ENCODE peak calls at places on chromosome 11, in four cellular contexts. T is CD4-positive, CD25-positive, alpha-beta regulatory T cell; E is spleen; L is tibial artery. S is an unnamed sample. For H3K27me3 and H3K9me3, the result is how much of the 10 kb centered on the place peaks cover.

GRCh38 chr11:84471501-84471900 is 1155.6 kb downstream of the DLG2 start:
- DNase-seq in T (no peak), E (no peak), L (no peak), S (no peak)

GRCh38 chr11:122071680-122072321 is 44.2 kb downstream of the BLID start:
- DNase-seq in T (no peak), E (no peak), L (no peak), S (no peak)

GRCh38 chr11:34308821-34309585 is 48.8 kb downstream of the ABTB2 start:
- DNase-seq in T (no peak), E (no peak), L (no peak), S (no peak)

GRCh38 chr11:15903246-15903645 is 453.1 kb downstream of the SOX6 start:
- DNase-seq in T (no peak), E (no peak), L (no peak), S (no peak)

GRCh38 chr11:92859290-92859689 is 110.2 kb upstream of the MTNR1B start:
- DNase-seq in T (no peak), E (no peak), L (no peak), S (no peak)

GRCh38 chr11:47495856-47496217 is 46.9 kb upstream of the RAPSN start:
- DNase-seq in T (no peak), E (no peak), L (no peak), S (no peak)

GRCh38 chr11:78216021-78216420 is 27.3 kb downstream of the USP35 start:
- DNase-seq in T (no peak), E (peak), L (peak), S (no peak)

GRCh38 chr11:45092901-45093760 is 53.3 kb upstream of the PRDM11 start:
- DNase-seq in T (no peak), E (peak), L (no peak), S (no peak)

GRCh38 chr11:26106713-26107112 is 225.2 kb upstream of the ANO3 start:
- DNase-seq in T (no peak), E (no peak), L (no peak), S (no peak)

GRCh38 chr11:133916790-133917440 is 39.9 kb downstream of the IGSF9B start:
- DNase-seq in T (no peak), E (no peak), L (no peak), S (no peak)

GRCh38 chr11:61978703-61979661 is 11.5 kb upstream of the FTH1 start:
- DNase-seq in T (no peak), E (peak), L (peak), S (no peak)

GRCh38 chr11:12717851-12718291 is 43.6 kb downstream of the TEAD1 start:
- DNase-seq in T (no peak), E (no peak), L (no peak), S (peak)

GRCh38 chr11:87719311-87720073 is 455.8 kb downstream of the RAB38 start:
- DNase-seq in T (no peak), E (no peak), L (no peak), S (no peak)

GRCh38 chr11:87301785-87302540 is 264.2 kb downstream of the TMEM135 start:
- DNase-seq in T (no peak), E (no peak), L (no peak), S (no peak)

GRCh38 chr11:57294225-57295131 is 30.3 kb downstream of the TNKS1BP1 start:
- DNase-seq in T (no peak), E (no peak), L (no peak), S (no peak)

GRCh38 chr11:64935634-64936081 is at the start of gene GPHA2:
- DNase-seq in T (no peak), E (no peak), L (no peak), S (no peak)

GRCh38 chr11:57249384-57250319 is 12.6 kb upstream of the APLNR start:
- DNase-seq in T (no peak), E (peak), L (no peak), S (peak)

GRCh38 chr11:108616549-108616948 is 23.0 kb upstream of the EXPH5 start:
- DNase-seq in T (no peak), E (no peak), L (no peak), S (no peak)

GRCh38 chr11:121802542-121802941 is 313.5 kb downstream of the BLID start:
- DNase-seq in T (no peak), E (no peak), L (no peak), S (no peak)

GRCh38 chr11:134034496-134035381 is 34.1 kb upstream of the JAM3 start:
- DNase-seq in T (no peak), E (peak), L (peak), S (no peak)

GRCh38 chr11:35802672-35803071 is 140.1 kb downstream of the TRIM44 start:
- DNase-seq in T (no peak), E (no peak), L (no peak), S (no peak)

GRCh38 chr11:129190087-129190486 is 2.0 kb downstream of the ARHGAP32 start:
- DNase-seq in T (no peak), E (no peak), L (no peak), S (no peak)

GRCh38 chr11:15446929-15447328 is 332.2 kb downstream of the INSC start:
- DNase-seq in T (no peak), E (no peak), L (no peak), S (no peak)

GRCh38 chr11:78192911-78193341 is 4.2 kb downstream of the USP35 start:
- DNase-seq in T (no peak), E (peak), L (peak), S (no peak)

GRCh38 chr11:107609384-107610218 is 18.7 kb downstream of the ELMOD1 start:
- DNase-seq in T (no peak), E (no peak), L (no peak), S (no peak)

GRCh38 chr11:2549080-2549479 is 104.3 kb downstream of the KCNQ1 start:
- DNase-seq in T (no peak), E (peak), L (peak), S (no peak)

GRCh38 chr11:128522943-128523518 is 64.3 kb downstream of the ETS1 start:
- DNase-seq in T (peak), E (no peak), L (no peak), S (peak)

GRCh38 chr11:69860244-69860643 is 41.0 kb upstream of the FGF3 start:
- DNase-seq in T (no peak), E (no peak), L (no peak), S (no peak)

GRCh38 chr11:69861901-69862300 is 42.7 kb upstream of the FGF3 start:
- DNase-seq in T (no peak), E (no peak), L (peak), S (no peak)

GRCh38 chr11:69859275-69859934 is 40.2 kb upstream of the FGF3 start:
- DNase-seq in T (no peak), E (no peak), L (no peak), S (no peak)

GRCh38 chr11:69862331-69862761 is 43.1 kb upstream of the FGF3 start:
- DNase-seq in T (no peak), E (no peak), L (peak), S (no peak)

DNA sequence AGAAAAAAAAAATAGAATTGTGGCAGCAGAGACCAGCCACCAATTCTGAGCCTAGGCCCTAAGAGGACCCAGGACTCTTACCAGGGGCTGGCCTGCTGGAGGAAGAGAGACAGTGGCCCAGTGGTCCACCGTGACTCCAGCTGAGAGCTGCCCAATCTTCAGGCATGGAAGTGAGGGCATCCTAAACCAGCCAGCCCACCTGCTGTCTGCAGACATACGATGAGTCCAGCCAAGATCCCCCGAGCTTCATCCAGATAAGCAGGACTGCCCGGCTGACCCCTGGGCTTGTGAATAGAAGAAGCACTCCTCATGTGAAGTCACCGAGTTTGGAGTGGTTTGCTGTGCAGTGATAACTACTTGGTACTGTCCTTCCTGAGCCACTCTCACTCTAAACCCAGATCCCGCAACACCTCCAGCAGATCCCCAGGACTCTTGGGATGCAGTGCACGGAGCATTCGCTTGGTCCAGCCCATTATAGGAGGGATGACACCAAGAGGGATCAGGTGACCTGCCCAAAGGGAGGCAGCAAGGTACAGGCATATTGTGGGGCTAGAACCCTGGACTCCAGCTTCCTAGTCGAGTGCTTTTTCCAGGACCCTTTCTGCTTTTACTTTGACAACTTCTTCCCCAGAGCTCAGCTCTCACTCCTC is 41.7 kb upstream of the FGF3 start:
- DNase-seq in T (no peak), E (no peak), L (peak), S (no peak)
- H3K27me3 ChIP-seq in T (under half), E (half or more), L (under half), S (under half)

DNA sequence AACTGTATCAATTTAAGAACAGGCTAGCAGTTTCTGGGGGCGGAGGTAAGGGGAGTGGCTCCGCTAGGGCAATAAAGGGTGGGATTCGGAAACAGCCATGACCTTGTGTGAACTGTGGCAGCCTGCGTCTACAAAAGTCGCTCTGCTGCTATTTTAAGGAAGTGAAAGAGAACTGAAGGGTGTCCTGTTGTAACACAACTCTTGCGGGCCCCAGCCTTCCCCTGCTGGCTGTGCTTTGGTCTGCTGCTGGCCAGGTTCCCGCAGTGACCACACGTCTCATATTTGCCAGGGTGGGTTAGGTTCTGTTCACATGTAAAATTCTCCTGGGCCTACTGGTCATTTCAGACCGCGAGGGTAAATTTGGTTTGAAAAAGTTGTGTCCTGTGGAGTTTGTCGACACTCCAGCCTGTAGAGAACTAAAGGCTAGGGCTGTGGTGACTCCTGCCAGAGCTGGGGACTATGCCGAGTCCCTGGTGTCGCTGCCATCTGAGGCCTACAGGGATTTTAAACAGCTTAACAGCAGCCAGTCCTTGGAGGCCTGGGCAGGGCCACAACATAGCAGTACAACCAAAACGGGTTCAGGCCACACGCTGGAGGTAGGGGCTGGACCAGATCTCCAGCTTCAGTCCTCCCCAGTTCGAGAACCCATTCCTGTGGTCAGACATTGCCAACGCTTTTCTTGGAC is 1.1 kb upstream of the PPFIBP2 start:
- DNase-seq in T (no peak), E (peak), L (peak), S (no peak)
- H3K27ac ChIP-seq in T (peak), E (peak), L (peak), S (peak)

GRCh38 chr11:114610550-114610949 is 15.0 kb upstream of the NXPE4 start:
- DNase-seq in T (no peak), E (no peak), L (no peak), S (no peak)

GRCh38 chr11:114610984-114611944 is 15.7 kb upstream of the NXPE4 start:
- DNase-seq in T (no peak), E (no peak), L (no peak), S (no peak)

GRCh38 chr11:114614127-114614720 is 18.6 kb upstream of the NXPE4 start:
- DNase-seq in T (no peak), E (no peak), L (no peak), S (no peak)

GRCh38 chr11:114615448-114616361 is 20.1 kb upstream of the NXPE4 start:
- DNase-seq in T (no peak), E (no peak), L (no peak), S (no peak)

GRCh38 chr11:114612686-114613085 is 17.1 kb upstream of the NXPE4 start:
- DNase-seq in T (no peak), E (no peak), L (no peak), S (no peak)
- H3K9me3 ChIP-seq in T (under half), E (under half), L (under half), S (under half)

DNA sequence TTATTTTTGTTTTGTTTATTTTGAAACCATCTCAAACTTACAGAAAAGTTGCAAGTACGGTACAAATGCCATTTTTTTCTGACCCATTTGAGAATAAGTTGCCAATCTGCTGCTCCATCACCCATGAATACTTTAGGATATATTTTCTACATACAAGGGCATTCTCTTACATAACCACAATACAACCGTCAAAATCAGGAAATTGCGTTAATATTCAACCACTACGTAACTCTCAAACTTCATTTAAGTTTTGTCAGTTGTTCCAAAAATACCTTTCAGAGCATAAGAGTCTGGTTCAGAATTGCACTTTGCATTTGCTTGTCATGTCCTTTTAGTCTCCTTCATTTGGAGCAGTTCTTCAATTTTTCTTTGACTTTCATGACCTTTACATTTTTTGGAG is 194.3 kb upstream of the BDNF start:
- DNase-seq in T (no peak), E (no peak), L (no peak), S (no peak)
- H3K27me3 ChIP-seq in T (under half), E (under half), L (under half), S (under half)

DNA sequence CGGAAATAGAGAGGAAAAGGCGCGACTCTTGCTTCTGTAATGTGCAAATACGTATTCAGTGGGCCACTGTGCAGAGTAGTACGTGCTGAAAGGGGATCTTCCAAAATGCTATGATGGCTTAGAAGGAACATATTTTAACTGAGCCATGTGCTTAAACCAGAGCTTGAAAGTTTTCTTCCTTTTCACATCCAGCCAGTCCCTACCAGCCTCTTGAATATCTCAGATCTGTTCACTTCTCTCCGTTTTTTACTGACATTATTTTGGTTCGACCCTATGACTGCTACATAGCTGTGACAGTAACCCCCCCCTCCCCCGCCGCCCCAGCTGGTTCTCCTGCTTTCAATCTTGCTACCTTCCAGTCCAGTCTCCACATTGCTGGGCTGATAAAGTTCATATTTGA is 550 bp downstream of the DDIAS start:
- DNase-seq in T (no peak), E (no peak), L (no peak), S (no peak)
- H3K27ac ChIP-seq in T (peak), E (no peak), L (no peak), S (peak)

DNA sequence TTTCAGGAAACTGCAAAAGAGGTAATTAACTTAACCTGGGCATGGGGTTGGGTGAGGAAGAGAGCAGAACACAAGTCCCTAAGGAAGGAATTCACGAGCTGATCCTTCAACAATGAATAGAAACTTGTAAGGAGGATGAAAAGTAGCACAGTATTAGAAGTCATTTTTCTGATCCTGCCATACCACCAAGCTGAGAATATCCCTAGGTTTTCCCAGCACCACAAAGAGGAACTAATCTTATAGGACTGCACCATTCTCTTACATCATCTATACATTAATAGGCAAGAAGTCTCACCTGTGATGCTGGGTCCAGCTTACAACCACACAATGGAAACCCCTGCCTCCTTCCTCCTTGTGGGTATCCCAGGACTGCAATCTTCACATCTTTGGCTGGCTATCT is at the start of gene OR52I1:
- DNase-seq in T (no peak), E (no peak), L (no peak), S (no peak)
- H3K9me3 ChIP-seq in T (under half), E (under half), L (under half), S (under half)

GRCh38 chr11:125583496-125583895 is 9.2 kb upstream of the STT3A start:
- DNase-seq in T (no peak), E (no peak), L (no peak), S (no peak)

GRCh38 chr11:125585486-125585885 is 7.2 kb upstream of the STT3A start:
- DNase-seq in T (no peak), E (no peak), L (no peak), S (no peak)

GRCh38 chr11:125578783-125579182 is 9.5 kb downstream of the EI24 start:
- DNase-seq in T (no peak), E (no peak), L (no peak), S (no peak)

DNA sequence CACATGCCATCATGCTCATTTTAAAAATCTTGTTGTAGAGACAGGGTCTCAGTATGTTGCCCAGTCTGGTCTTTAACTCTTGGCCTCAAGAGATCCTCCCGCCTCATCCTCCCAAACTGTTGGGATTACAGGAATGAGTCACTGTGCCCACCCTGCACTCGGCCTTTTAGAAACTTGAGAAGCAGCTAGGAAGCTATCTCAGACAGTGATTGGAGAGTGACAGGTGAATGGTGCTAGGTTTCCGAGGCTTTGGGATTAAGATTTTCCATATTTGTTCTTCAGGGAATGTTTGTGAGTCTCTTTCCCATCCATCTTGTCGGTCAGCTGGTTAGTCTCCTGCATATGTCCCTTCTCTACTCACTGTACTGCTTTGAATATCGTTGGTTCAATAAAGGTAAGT is 10.5 kb downstream of the EI24 start:
- DNase-seq in T (no peak), E (no peak), L (no peak), S (no peak)
- H3K27me3 ChIP-seq in T (under half), E (under half), L (under half), S (under half)

GRCh38 chr11:27433742-27434141 is 38.8 kb downstream of the LGR4 start:
- DNase-seq in T (no peak), E (no peak), L (no peak), S (no peak)
- H3K27ac ChIP-seq in T (no peak), E (no peak), L (no peak), S (no peak)

S was measured in CD4-positive, alpha-beta memory T cell.